ENCODE peak calls at places on chromosomes 11 and 22, in seven cellular contexts. C is cardiac muscle cell, W is AG04450, I is psoas muscle, G is IMR-90, B is sigmoid colon, O is colonic mucosa. H is an unnamed sample.

GRCh38 chr11:19693146-19693545 is 19.5 kb upstream of the NAV2 start:
- DNase-seq in W (no peak), G (no peak), C (no peak), I (no peak), B (no peak), O (no peak), H (no peak)

GRCh38 chr11:37946155-37946766 is 1348.2 kb upstream of the RAG2 start:
- DNase-seq in O (peak; percentile 19), I (no peak), C (peak; percentile 42), W (peak; percentile 7), B (no peak), G (peak; percentile 27), H (peak; percentile 70)

GRCh38 chr22:35150163-35151107 is 84.5 kb downstream of the ISX start:
- DNase-seq in B (peak; percentile 69), W (no peak), G (peak; percentile 42), I (peak; percentile 61), C (peak; percentile 75), O (peak; percentile 77), H (peak; percentile 57)

GRCh38 chr22:45758603-45759002 is 87.0 kb downstream of the ATXN10 start:
- DNase-seq in G (no peak), C (no peak), W (no peak), O (no peak), I (no peak), B (no peak), H (no peak)

GRCh38 chr11:1706634-1707400 is 9.8 kb downstream of the KRTAP5-6 start:
- DNase-seq in I (peak; percentile 75), O (peak; percentile 18), W (no peak), C (no peak), B (no peak), G (no peak), H (no peak)

GRCh38 chr22:25125693-25126357 is 73.8 kb upstream of the CRYBB3 start:
- DNase-seq in G (no peak), W (no peak), C (no peak), B (no peak), I (no peak), O (no peak), H (no peak)

GRCh38 chr11:46330154-46330886 is 16.9 kb upstream of the DGKZ start:
- DNase-seq in I (no peak), G (no peak), W (no peak), O (no peak), B (no peak), C (no peak), H (no peak)

GRCh38 chr11:126175261-126175885 is 36.1 kb downstream of the RPUSD4 start:
- DNase-seq in G (no peak), W (no peak), B (no peak), I (peak; percentile 71), O (no peak), C (no peak), H (peak; percentile 82)

GRCh38 chr11:119180729-119181676 is 4.3 kb upstream of the NHERF4 start:
- DNase-seq in O (no peak), G (no peak), C (no peak), I (no peak), W (no peak), B (no peak), H (no peak)

GRCh38 chr11:75563978-75564552 is 2.0 kb downstream of the SERPINH1 start:
- DNase-seq in G (peak; percentile 92), W (peak; percentile 74), C (peak; percentile 82), B (peak; percentile 90), I (peak; percentile 80), O (no peak), H (peak; percentile 92)

GRCh38 chr11:14656536-14657457 is 13.2 kb downstream of the PDE3B start:
- DNase-seq in C (peak; percentile 20), G (no peak), B (no peak), W (no peak), I (no peak), O (no peak), H (no peak)

GRCh38 chr22:41844513-41844912 is 11.6 kb downstream of the SREBF2 start:
- DNase-seq in I (no peak), C (no peak), O (no peak), B (no peak), W (no peak), G (no peak), H (no peak)

GRCh38 chr11:118914178-118914918 is 11.4 kb downstream of the BCL9L start:
- DNase-seq in I (peak; percentile 72), O (peak; percentile 72), C (no peak), B (no peak), G (no peak), W (no peak), H (no peak)

GRCh38 chr22:35921777-35922176 is 106.8 kb downstream of the RBFOX2 start:
- DNase-seq in B (peak; percentile 90), W (peak; percentile 48), I (peak; percentile 58), C (peak; percentile 81), O (peak; percentile 76), G (peak; percentile 90), H (peak; percentile 94)

GRCh38 chr11:123745764-123746451 is 4.4 kb upstream of the ZNF202 start:
- DNase-seq in W (no peak), G (no peak), B (no peak), I (no peak), O (no peak), C (no peak), H (no peak)

GRCh38 chr11:75562048-75562835 is at the start of gene SERPINH1:
- DNase-seq in G (peak; percentile 84), I (peak; percentile 93), B (peak; percentile 97), C (peak; percentile 91), O (peak; percentile 90), W (no peak), H (peak; percentile 90)

GRCh38 chr22:32378703-32379272 is 21.1 kb downstream of the RFPL3 start:
- DNase-seq in C (peak; percentile 45), O (peak; percentile 38), G (peak; percentile 18), W (no peak), I (no peak), B (no peak), H (peak; percentile 41)

GRCh38 chr22:24339452-24339747 is 68.8 kb downstream of the SPECC1L start:
- DNase-seq in B (no peak), W (no peak), G (no peak), I (no peak), C (no peak), O (no peak), H (no peak)

GRCh38 chr11:11982975-11983374 is 25.5 kb downstream of the DKK3 start:
- DNase-seq in W (no peak), I (no peak), O (no peak), C (no peak), G (peak; percentile 75), B (no peak), H (peak; percentile 51)

GRCh38 chr11:44726278-44727113 is at the start of gene TSPAN18:
- DNase-seq in I (no peak), W (no peak), C (peak; percentile 75), G (no peak), O (peak; percentile 28), B (peak; percentile 68), H (no peak)

GRCh38 chr11:17331669-17332068 is 19.9 kb upstream of the NCR3LG1 start:
- DNase-seq in O (no peak), B (no peak), G (no peak), I (no peak), W (no peak), C (no peak), H (no peak)

GRCh38 chr11:17333799-17334586 is 17.6 kb upstream of the NCR3LG1 start:
- DNase-seq in W (no peak), O (no peak), I (no peak), G (no peak), C (no peak), B (no peak), H (no peak)

DNA sequence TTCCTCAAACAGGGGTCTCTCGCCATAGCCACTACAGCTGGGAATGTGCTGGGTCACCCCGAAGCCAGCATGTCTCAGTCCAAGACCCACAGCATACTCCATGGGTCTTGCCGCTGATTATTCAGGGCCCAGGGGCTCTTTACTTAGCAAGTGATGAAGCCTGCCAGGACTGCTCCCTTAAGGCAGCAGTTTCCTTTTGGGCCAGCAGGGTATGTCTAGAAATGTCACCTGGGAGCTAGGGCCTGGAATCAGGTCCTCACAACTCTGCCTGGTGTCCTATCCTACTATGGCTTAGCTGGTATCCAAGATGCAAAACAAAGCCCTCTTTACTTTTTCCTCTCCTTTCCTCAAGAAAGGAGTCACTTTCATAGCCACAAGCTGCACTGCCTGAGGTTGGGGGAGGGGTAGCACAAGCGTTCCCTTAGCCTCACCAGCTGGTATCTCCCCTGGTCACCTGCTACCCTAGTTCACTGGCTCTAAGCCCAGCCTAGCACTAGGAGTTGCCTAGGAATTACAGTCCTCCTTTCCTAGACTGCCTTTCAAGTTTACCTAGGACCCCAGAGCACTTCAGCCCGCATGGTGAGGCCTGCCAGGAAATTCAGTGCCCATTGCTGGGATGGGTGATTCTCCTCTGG is 22.6 kb upstream of the NCR3LG1 start:
- DNase-seq in I (no peak), B (no peak), W (no peak), C (no peak), G (no peak), O (no peak), H (no peak)
- TF ChIP-seq CTCF in I (no peak), B (no peak), W (no peak), C (no peak), G (no peak), O (no peak), H (no peak)

GRCh38 chr11:132771746-132772145 is 760.6 kb downstream of the OPCML start:
- DNase-seq in O (no peak), C (no peak), B (no peak), W (no peak), G (no peak), I (no peak), H (no peak)

GRCh38 chr11:132772712-132773545 is 759.4 kb downstream of the OPCML start:
- DNase-seq in I (no peak), C (no peak), O (no peak), W (no peak), B (no peak), G (no peak), H (no peak)

GRCh38 chr11:132770802-132771545 is 761.3 kb downstream of the OPCML start:
- DNase-seq in O (no peak), C (no peak), I (no peak), B (no peak), G (no peak), W (no peak), H (no peak)
- H3K4me3 ChIP-seq in O (no peak overlapping the region), C (no peak overlapping the region), I (no peak overlapping the region), B (no peak overlapping the region), G (no peak overlapping the region), W (no peak overlapping the region), H (no peak overlapping the region)

GRCh38 chr11:112087212-112087611 is 539 bp downstream of the SDHD start:
- DNase-seq in O (peak; percentile 20), I (no peak), W (no peak), G (no peak), B (no peak), C (no peak), H (no peak)

GRCh38 chr11:112082729-112083128 is 3.8 kb downstream of the TIMM8B start:
- DNase-seq in W (no peak), B (no peak), O (no peak), G (peak; percentile 76), I (no peak), C (no peak), H (peak; percentile 18)

GRCh38 chr11:112085822-112086421 is 634 bp downstream of the TIMM8B start:
- DNase-seq in O (peak; percentile 41), I (no peak), C (peak; percentile 39), B (no peak), G (peak; percentile 17), W (no peak), H (peak; percentile 46)

GRCh38 chr11:112086422-112087191 is at the start of the genes SDHD and TIMM8B:
- DNase-seq in C (peak; percentile 99), B (peak; percentile 98), W (peak; percentile 91), O (peak; percentile 97), G (peak; percentile 96), I (peak; percentile 98), H (peak; percentile 98)
- TF ChIP-seq CTCF in C (peak; percentile 30), B (peak; percentile 20), W (peak; percentile 40), O (no peak), G (peak; percentile 44), I (peak; percentile 20), H (peak; percentile 48)

GRCh38 chr11:131546218-131546895 is 175.9 kb downstream of the NTM start:
- DNase-seq in G (no peak), C (no peak), W (no peak), B (no peak), O (no peak), I (no peak), H (no peak)
- H3K4me3 ChIP-seq in G (peak overlapping the region; percentile 41), C (no peak overlapping the region), W (peak overlapping the region; percentile 37), B (peak overlapping the region; percentile 36), O (no peak overlapping the region), I (peak overlapping the region; percentile 28), H (no peak overlapping the region)